ENCODE peak calls at places on chromosomes 7 and 10, in seven cellular contexts. D is lower lobe of right lung, N is brain microvascular endothelial cell, W is ovary, L is OCI-LY7, F is tibial nerve, S is tibial artery. C is an unnamed sample.

GRCh38 chr7:101728888-101729883 is 88.2 kb upstream of the CUX1 start:
- DNase-seq in D (peak), N (peak), W (no peak), L (no peak), F (no peak), S (no peak), C (no peak)

GRCh38 chr10:83536426-83536825 is 602.9 kb upstream of the GHITM start:
- DNase-seq in D (no peak), N (no peak), W (no peak), L (no peak), F (no peak), S (no peak), C (no peak)

GRCh38 chr7:115676080-115676479 is 354.5 kb downstream of the TFEC start:
- DNase-seq in D (no peak), N (peak), W (peak), L (no peak), F (no peak), S (peak), C (no peak)

GRCh38 chr10:7071421-7071820 is 339.4 kb downstream of the SFMBT2 start:
- DNase-seq in D (no peak), N (no peak), W (no peak), L (no peak), F (no peak), S (no peak), C (no peak)

GRCh38 chr7:105448181-105448580 is 59.5 kb upstream of the SRPK2 start:
- DNase-seq in D (no peak), N (no peak), W (no peak), L (no peak), F (no peak), S (no peak), C (no peak)

GRCh38 chr10:125472037-125472607 is 210.8 kb downstream of the TEX36 start:
- DNase-seq in D (no peak), N (no peak), W (no peak), L (no peak), F (no peak), S (no peak), C (no peak)

GRCh38 chr7:45402480-45403218 is 171.5 kb upstream of the ADCY1 start:
- DNase-seq in D (no peak), N (peak), W (no peak), L (no peak), F (no peak), S (no peak), C (no peak)

GRCh38 chr7:93006480-93007095 is 111.2 kb downstream of the SAMD9 start:
- DNase-seq in D (no peak), N (no peak), W (no peak), L (no peak), F (no peak), S (no peak), C (no peak)

GRCh38 chr10:129028425-129028824 is 438.6 kb upstream of the MGMT start:
- DNase-seq in D (no peak), N (no peak), W (no peak), L (no peak), F (no peak), S (no peak), C (no peak)

GRCh38 chr7:83528925-83529423 is 120.0 kb downstream of the SEMA3E start:
- DNase-seq in D (no peak), N (no peak), W (no peak), L (no peak), F (no peak), S (no peak), C (no peak)

GRCh38 chr10:5629789-5630436 is 36.5 kb downstream of the ASB13 start:
- DNase-seq in D (peak), N (peak), W (peak), L (peak), F (peak), S (peak), C (peak)

GRCh38 chr10:5633166-5633565 is 33.2 kb downstream of the ASB13 start:
- DNase-seq in D (no peak), N (no peak), W (no peak), L (no peak), F (no peak), S (no peak), C (no peak)

GRCh38 chr10:5628798-5629788 is 37.3 kb downstream of the ASB13 start:
- DNase-seq in D (no peak), N (no peak), W (no peak), L (peak), F (no peak), S (no peak), C (no peak)

GRCh38 chr10:5632430-5632829 is 34.0 kb downstream of the ASB13 start:
- DNase-seq in D (peak), N (no peak), W (no peak), L (no peak), F (no peak), S (peak), C (no peak)

DNA sequence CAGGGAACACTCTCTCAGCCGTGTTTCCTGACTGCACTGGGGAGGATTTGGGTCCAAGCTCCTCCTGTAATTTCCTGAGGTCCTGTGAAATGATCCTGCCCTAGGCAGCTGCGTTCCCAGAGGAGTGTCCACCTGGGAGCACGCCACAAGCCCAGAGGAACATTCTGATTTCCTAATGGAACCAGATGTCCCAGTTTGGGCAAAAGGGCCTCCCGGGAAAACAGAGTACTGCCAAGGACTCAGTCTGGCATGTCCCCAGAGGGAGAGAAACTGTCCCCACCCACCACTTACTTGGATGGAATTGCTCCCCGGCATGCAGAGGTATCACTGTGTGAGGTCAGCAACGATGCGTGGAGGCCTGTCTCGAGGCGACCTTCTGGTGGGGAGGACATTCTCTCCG is 34.5 kb downstream of the ASB13 start:
- DNase-seq in D (no peak), N (no peak), W (no peak), L (no peak), F (no peak), S (peak), C (no peak)
- H3K27ac ChIP-seq in D (peak), N (no peak), W (no peak), L (no peak), F (no peak), S (peak), C (no peak)

DNA sequence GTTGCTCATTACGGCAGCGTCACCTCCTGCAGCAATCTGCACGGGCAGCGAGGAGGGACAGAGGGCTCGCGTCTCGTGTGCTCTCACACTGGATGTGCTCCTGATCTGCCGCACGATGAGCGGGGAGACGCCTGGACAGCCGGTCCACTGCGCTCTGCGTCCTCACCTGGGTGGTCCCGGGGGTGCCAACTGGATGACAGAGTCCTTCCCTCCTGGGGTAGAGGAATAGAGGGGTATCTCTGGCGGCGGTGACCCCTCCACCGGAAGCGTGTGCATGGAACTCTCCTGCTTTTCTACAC is 3.4 kb downstream of the FAM20C start:
- DNase-seq in D (no peak), N (no peak), W (no peak), L (no peak), F (no peak), S (no peak), C (no peak)
- TF ChIP-seq CTCF in D (no peak), N (no peak), W (no peak), L (no peak), F (no peak), S (no peak), C (no peak)

GRCh38 chr10:119596537-119597404 is at the start of gene TIAL1:
- DNase-seq in D (peak), N (peak), W (peak), L (peak), F (peak), S (peak), C (peak)

GRCh38 chr10:119595134-119595714 is 1.5 kb downstream of the TIAL1 start:
- DNase-seq in D (no peak), N (peak), W (no peak), L (no peak), F (no peak), S (no peak), C (no peak)

GRCh38 chr10:119598397-119598796 is 1.6 kb upstream of the TIAL1 start:
- DNase-seq in D (no peak), N (no peak), W (no peak), L (no peak), F (no peak), S (no peak), C (no peak)

GRCh38 chr10:119595715-119596515 is 849 bp downstream of the TIAL1 start:
- DNase-seq in D (peak), N (peak), W (peak), L (peak), F (no peak), S (peak), C (peak)

DNA sequence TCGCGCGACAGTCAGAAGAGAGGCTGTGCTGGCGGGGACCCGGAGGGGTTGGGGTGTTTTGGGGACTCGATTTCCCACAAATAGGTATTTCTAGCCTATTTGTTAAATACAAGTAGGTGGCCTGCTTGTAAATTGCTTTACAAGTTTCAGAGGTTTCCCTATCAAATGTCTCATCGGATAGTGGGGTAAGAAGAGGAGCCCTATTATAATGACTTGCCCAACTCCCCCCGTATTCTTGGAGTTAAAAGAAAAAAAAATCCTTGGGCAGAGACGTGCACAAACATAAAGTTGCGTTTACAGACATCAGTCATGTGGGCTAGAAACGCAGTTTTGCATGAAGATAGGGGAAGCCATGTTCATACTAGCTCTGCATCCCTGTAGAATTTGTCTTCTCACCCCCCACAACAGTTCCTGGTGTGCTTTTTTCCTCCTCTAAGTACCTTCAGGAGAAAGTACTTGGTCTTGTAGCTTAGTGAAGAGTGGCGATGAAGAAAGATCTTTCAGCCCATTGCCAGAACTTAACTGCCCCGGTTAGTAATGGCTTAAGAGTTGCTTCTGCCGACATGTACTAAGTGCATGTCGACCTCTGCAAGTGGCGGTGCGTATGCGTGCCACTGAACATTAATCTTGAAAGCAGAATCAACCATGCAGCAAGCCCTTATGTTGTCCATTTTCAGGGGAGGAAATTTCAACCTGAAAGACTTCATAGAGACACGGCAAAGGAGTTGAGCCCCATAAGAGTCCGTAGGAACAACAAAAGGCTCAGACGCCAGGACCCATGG is 832 bp upstream of the TIAL1 start:
- DNase-seq in D (no peak), N (no peak), W (no peak), L (peak), F (no peak), S (no peak), C (no peak)
- H3K27ac ChIP-seq in D (peak), N (no peak), W (peak), L (peak), F (peak), S (peak), C (peak)

GRCh38 chr10:127243490-127244272 is 47.3 kb upstream of the INSYN2A start:
- DNase-seq in D (no peak), N (peak), W (no peak), L (peak), F (no peak), S (no peak), C (peak)
- TF ChIP-seq CTCF in D (peak), N (peak), W (no peak), L (peak), F (no peak), S (peak), C (peak)

DNA sequence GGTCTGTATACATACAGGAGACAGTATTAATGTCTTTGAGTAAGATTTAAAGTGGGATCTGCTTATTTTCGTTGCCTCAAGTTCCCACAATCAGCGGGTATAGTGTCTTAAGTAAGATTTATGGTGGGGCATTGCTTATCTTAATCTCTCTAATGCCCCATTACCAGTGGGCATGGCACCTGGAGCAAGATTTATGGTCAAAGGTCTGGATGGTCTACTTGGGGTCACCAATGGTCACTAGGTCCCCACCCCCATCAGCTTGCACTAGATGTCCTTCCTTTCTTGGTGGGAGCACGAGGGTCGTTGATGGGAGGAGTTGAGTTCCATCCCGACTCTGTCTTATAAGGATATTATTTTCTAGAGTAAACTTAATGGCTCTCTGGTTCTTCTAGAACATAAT is 318.1 kb upstream of the MBL2 start:
- DNase-seq in D (no peak), N (no peak), W (no peak), L (no peak), F (no peak), S (no peak), C (no peak)
- H3K27ac ChIP-seq in D (no peak), N (no peak), W (no peak), L (no peak), F (no peak), S (no peak), C (no peak)

DNA sequence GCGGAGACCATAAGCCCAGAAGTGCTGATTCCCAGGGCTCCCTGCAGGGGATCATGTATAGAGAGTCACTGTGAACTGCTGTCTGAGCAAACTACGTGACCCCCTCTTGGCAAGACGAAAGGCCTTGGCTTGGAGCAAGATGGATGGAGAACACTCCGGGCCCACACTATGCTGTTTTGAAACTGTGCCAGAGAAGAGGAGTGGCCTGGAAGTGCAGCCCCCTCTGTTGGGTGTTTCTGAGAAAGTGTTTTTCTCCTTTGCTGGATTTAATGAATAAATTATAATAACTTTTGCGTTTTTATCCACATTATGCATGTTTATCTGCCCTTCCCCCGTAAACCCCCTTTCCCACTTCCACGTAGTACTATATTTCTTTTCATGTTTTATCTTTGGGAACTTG is 639.3 kb upstream of the GALNT17 start:
- DNase-seq in D (no peak), N (no peak), W (no peak), L (peak), F (no peak), S (no peak), C (no peak)
- TF ChIP-seq CTCF in D (no peak), N (no peak), W (no peak), L (peak), F (no peak), S (no peak), C (no peak)

GRCh38 chr7:139339025-139339424 is 2.1 kb upstream of the FMC1 start:
- DNase-seq in D (no peak), N (no peak), W (no peak), L (no peak), F (no peak), S (no peak), C (no peak)

GRCh38 chr7:139330333-139331030 is 10.7 kb upstream of the FMC1 start:
- DNase-seq in D (no peak), N (no peak), W (no peak), L (no peak), F (no peak), S (no peak), C (no peak)

GRCh38 chr7:139339698-139340036 is 1.5 kb upstream of the FMC1 start:
- DNase-seq in D (no peak), N (no peak), W (no peak), L (no peak), F (no peak), S (no peak), C (no peak)

GRCh38 chr7:139332960-139333359 is 8.2 kb upstream of the FMC1 start:
- DNase-seq in D (no peak), N (no peak), W (no peak), L (no peak), F (no peak), S (no peak), C (no peak)

GRCh38 chr7:139334399-139335150 is 6.6 kb upstream of the FMC1 start:
- DNase-seq in D (no peak), N (no peak), W (no peak), L (no peak), F (no peak), S (no peak), C (no peak)
- H3K27ac ChIP-seq in D (no peak), N (no peak), W (no peak), L (no peak), F (no peak), S (no peak), C (no peak)